ENCODE peak calls at places on chromosomes 13 and 19, in six cellular contexts. Y is esophagus squamous epithelium, N is A549, P is tibial nerve, R is breast epithelium, T is K562. S is an unnamed sample.

GRCh38 chr13:23434431-23434830 is 929 bp upstream of the SACS start:
- DNase-seq in Y (no peak), R (no peak), N (no peak), T (no peak), P (no peak), S (no peak)

GRCh38 chr13:76980075-76980718 is 11.7 kb upstream of the CLN5 start:
- DNase-seq in R (peak; percentile 69), P (peak; percentile 78), T (peak; percentile 83), Y (no peak), N (peak; percentile 85), S (peak; percentile 59)

GRCh38 chr19:14031719-14032480 is at the start of gene IL27RA:
- DNase-seq in R (no peak), Y (no peak), N (peak; percentile 59), T (peak; percentile 79), P (peak; percentile 42), S (peak; percentile 91)

GRCh38 chr13:113532156-113532806 is 41.8 kb upstream of the DCUN1D2 start:
- DNase-seq in N (no peak), T (no peak), P (no peak), Y (no peak), R (peak; percentile 22), S (peak; percentile 50)

GRCh38 chr13:100506154-100506553 is 82.4 kb downstream of the GGACT start:
- DNase-seq in R (no peak), N (no peak), T (no peak), P (no peak), Y (no peak), S (no peak)

GRCh38 chr19:7527516-7528191 is 5.2 kb downstream of the MCOLN1 start:
- DNase-seq in T (no peak), P (no peak), R (no peak), Y (no peak), N (no peak), S (peak; percentile 88)

GRCh38 chr19:14363203-14364097 is 17.8 kb upstream of the ADGRE5 start:
- DNase-seq in R (no peak), N (peak; percentile 52), Y (no peak), T (peak; percentile 88), P (no peak), S (peak; percentile 94)

GRCh38 chr19:29383696-29384095 is 142.1 kb upstream of the VSTM2B start:
- DNase-seq in T (no peak), R (no peak), P (no peak), N (no peak), Y (no peak), S (no peak)

GRCh38 chr19:41377977-41378707 is 1.8 kb downstream of the TMEM91 start:
- DNase-seq in Y (no peak), P (no peak), T (peak; percentile 31), N (no peak), R (no peak), S (no peak)

GRCh38 chr13:72029981-72030380 is 163.0 kb upstream of the DACH1 start:
- DNase-seq in T (no peak), Y (no peak), R (no peak), N (no peak), P (no peak), S (no peak)

GRCh38 chr19:4425531-4425930 is 23.1 kb downstream of the CHAF1A start:
- DNase-seq in T (no peak), P (no peak), R (no peak), Y (no peak), N (no peak), S (no peak)

GRCh38 chr13:102704238-102704750 is 9.4 kb upstream of the METTL21C start:
- DNase-seq in R (no peak), T (no peak), Y (no peak), P (no peak), N (no peak), S (no peak)

GRCh38 chr13:113648218-113648615 is 9.8 kb downstream of the ATP4B start:
- DNase-seq in Y (no peak), N (no peak), P (no peak), T (no peak), R (peak; percentile 45), S (no peak)

GRCh38 chr13:114113961-114114360 is 18.5 kb downstream of the RASA3 start:
- DNase-seq in R (peak; percentile 6), N (no peak), T (no peak), P (no peak), Y (no peak), S (no peak)

GRCh38 chr19:42531313-42531712 is 3.0 kb upstream of the CEACAM1 start:
- DNase-seq in Y (no peak), N (no peak), T (no peak), R (no peak), P (no peak), S (peak; percentile 49)

GRCh38 chr13:109610517-109610916 is 175.9 kb downstream of the IRS2 start:
- DNase-seq in N (no peak), Y (no peak), P (peak; percentile 8), T (peak; percentile 5), R (no peak), S (peak; percentile 19)

GRCh38 chr19:42301646-42302204 is at the start of gene PRR19:
- DNase-seq in P (no peak), Y (no peak), N (no peak), R (no peak), T (peak; percentile 60), S (no peak)

GRCh38 chr13:113616991-113617749 is 32.6 kb downstream of the TFDP1 start:
- DNase-seq in N (no peak), P (no peak), Y (no peak), R (no peak), T (no peak), S (no peak)

GRCh38 chr19:49165111-49165750 is 7.6 kb downstream of the TRPM4 start:
- DNase-seq in T (no peak), Y (no peak), R (peak; percentile 66), P (no peak), N (no peak), S (no peak)

GRCh38 chr13:67238277-67238859 is 8.2 kb upstream of the PCDH9 start:
- DNase-seq in P (no peak), N (no peak), R (no peak), T (peak; percentile 11), Y (no peak), S (no peak)

GRCh38 chr13:112774448-112774792 is 84.6 kb downstream of the ATP11A start:
- DNase-seq in N (no peak), Y (no peak), P (no peak), R (no peak), T (no peak), S (no peak)

GRCh38 chr13:113186061-113186900 is 22.2 kb downstream of the PCID2 start:
- DNase-seq in Y (no peak), T (no peak), P (no peak), R (no peak), N (no peak), S (no peak)

GRCh38 chr19:35644987-35645679 is 3.0 kb upstream of the COX6B1 start:
- DNase-seq in R (peak; percentile 76), Y (no peak), T (peak; percentile 86), N (peak; percentile 81), P (peak; percentile 90), S (peak; percentile 80)

GRCh38 chr13:29849731-29850212 is 645 bp downstream of the UBL3 start:
- DNase-seq in N (peak; percentile 32), P (peak; percentile 49), R (peak; percentile 65), Y (no peak), T (peak; percentile 18), S (peak; percentile 93)

GRCh38 chr13:51849145-51850101 is 4.4 kb upstream of the TMEM272 start:
- DNase-seq in R (no peak), P (no peak), Y (no peak), N (peak; percentile 31), T (peak; percentile 47), S (no peak)

DNA sequence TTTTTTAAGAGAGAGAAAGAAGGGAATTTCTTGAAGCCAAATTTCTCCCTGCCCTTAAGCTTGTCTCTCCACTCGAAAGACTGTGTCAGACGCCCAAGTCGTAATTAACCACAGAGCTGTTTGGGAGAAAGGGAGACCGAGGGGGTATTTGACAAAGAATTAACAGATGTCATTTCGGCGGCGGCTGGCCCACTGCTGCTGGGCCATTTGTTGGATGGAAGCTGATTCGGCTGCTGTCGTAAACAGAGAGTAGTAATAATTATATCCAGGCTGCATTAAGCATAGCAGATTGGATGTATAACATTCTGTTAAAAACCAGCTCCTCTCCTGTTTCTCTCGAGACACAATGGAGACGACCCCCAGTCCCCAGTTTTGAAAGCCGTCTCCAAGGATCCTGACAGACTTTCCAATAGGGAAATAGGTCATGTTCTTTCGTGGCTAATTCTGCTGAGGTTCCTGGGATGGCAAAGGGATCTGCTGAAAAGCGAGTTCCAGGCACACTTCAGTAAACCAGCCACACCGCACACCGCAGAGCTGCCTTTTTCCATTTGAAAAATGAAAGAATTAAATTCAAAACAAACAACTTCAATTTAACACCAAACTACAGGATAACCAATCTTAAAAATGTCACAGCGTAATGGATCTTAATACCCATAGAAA is 71.5 kb downstream of the KCTD15 start:
- DNase-seq in Y (no peak), N (no peak), R (peak; percentile 47), T (no peak), P (no peak), S (peak; percentile 74)
- H3K4me3 ChIP-seq in Y (peak overlapping the region; percentile 21), N (no peak overlapping the region), R (peak overlapping the region; percentile 33), T (no peak overlapping the region), P (peak overlapping the region; percentile 23), S (no peak overlapping the region)

DNA sequence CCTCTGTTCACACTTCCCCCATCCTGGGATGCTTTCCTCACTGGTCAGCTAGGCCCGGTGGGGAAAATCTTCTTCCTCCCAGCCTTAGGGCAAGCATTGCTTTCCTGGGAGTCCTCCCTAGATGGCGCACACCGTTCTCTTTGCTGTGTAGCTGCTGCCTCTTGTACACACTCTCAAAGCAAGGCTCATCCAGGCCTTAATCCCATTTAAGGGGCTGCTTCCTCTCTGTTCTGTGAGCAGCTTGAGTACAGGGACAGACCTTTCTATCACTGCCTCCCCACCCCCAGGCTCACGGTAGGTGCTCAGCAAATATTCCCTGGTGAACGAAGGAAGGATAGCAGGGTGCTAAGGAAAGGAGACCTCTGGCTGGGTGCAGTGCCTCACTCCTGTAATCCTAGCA is 11.0 kb downstream of the SLC7A10 start:
- DNase-seq in T (no peak), N (peak; percentile 66), P (no peak), Y (no peak), R (no peak), S (no peak)
- TF ChIP-seq CTCF in T (peak; percentile 49), N (peak; percentile 47), P (no peak), Y (no peak), R (no peak), S (no peak)

GRCh38 chr19:655691-656090 is 7.3 kb downstream of the RNF126 start:
- DNase-seq in N (no peak), T (no peak), Y (no peak), R (no peak), P (no peak), S (no peak)
- TF ChIP-seq POLR2A in N (no peak), T (no peak), Y (no peak), R (no peak), P (no peak), S (no peak)

GRCh38 chr19:2289714-2290435 is 7.9 kb upstream of the PEAK3 start:
- DNase-seq in N (no peak), Y (no peak), R (no peak), P (no peak), T (peak; percentile 52), S (no peak)

GRCh38 chr19:2288743-2289713 is 7.1 kb upstream of the PEAK3 start:
- DNase-seq in R (no peak), Y (no peak), P (no peak), N (no peak), T (no peak), S (no peak)

GRCh38 chr19:2286402-2287140 is 4.6 kb upstream of the PEAK3 start:
- DNase-seq in R (no peak), N (no peak), Y (no peak), P (no peak), T (no peak), S (no peak)

GRCh38 chr19:2287585-2287984 is 5.6 kb upstream of the PEAK3 start:
- DNase-seq in R (no peak), T (no peak), Y (no peak), N (no peak), P (no peak), S (no peak)

GRCh38 chr19:2288010-2288742 is 6.2 kb upstream of the PEAK3 start:
- DNase-seq in P (no peak), R (no peak), N (no peak), T (no peak), Y (no peak), S (no peak)
- H3K4me3 ChIP-seq in P (no peak overlapping the region), R (no peak overlapping the region), N (no peak overlapping the region), T (no peak overlapping the region), Y (no peak overlapping the region), S (no peak overlapping the region)